ENCODE peak calls at places on chromosomes 6 and 20, in eight cellular contexts. C is B cell; T is activated CD4-positive, CD25-positive, alpha-beta regulatory T cell; L is NCI-H146; Y is cardiac muscle cell; F is mucosa of descending colon; I is bronchial epithelial cell; N is mesenchymal stem cell. R is an unnamed sample.

GRCh38 chr6:129709451-129709908 is 497 bp downstream of the ARHGAP18 start:
- DNase-seq in C (no peak), T (no peak), L (peak), Y (peak), F (peak), I (no peak), N (peak), R (no peak)

GRCh38 chr6:138227316-138227781 is 9.1 kb upstream of the PBOV1 start:
- DNase-seq in C (no peak), T (no peak), L (peak), Y (no peak), F (peak), I (no peak), N (no peak), R (peak)

GRCh38 chr20:22074635-22075034 is 369.2 kb downstream of the PAX1 start:
- DNase-seq in C (no peak), T (no peak), L (no peak), Y (no peak), F (no peak), I (no peak), N (no peak), R (no peak)

GRCh38 chr20:31494131-31494530 is 19.0 kb downstream of the REM1 start:
- DNase-seq in C (no peak), T (no peak), L (no peak), Y (no peak), F (peak), I (peak), N (peak), R (no peak)

GRCh38 chr20:271069-271468 is 13.5 kb downstream of the DEFB132 start:
- DNase-seq in C (no peak), T (no peak), L (no peak), Y (no peak), F (no peak), I (no peak), N (no peak), R (no peak)

GRCh38 chr20:63191400-63191799 is 24.5 kb downstream of the YTHDF1 start:
- DNase-seq in C (no peak), T (no peak), L (no peak), Y (no peak), F (peak), I (peak), N (no peak), R (peak)

GRCh38 chr6:20340459-20340858 is 61.2 kb upstream of the E2F3 start:
- DNase-seq in C (no peak), T (no peak), L (no peak), Y (no peak), F (no peak), I (no peak), N (no peak), R (no peak)

GRCh38 chr6:118980063-118980462 is 45.1 kb upstream of the MCM9 start:
- DNase-seq in C (no peak), T (no peak), L (no peak), Y (no peak), F (no peak), I (peak), N (peak), R (no peak)

GRCh38 chr6:89375427-89375868 is 22.9 kb upstream of the UBE2J1 start:
- DNase-seq in C (peak), T (no peak), L (peak), Y (peak), F (peak), I (peak), N (no peak), R (peak)

GRCh38 chr6:118495639-118496296 is 52.3 kb upstream of the PLN start:
- DNase-seq in C (no peak), T (no peak), L (no peak), Y (no peak), F (no peak), I (peak), N (peak), R (no peak)

GRCh38 chr6:96743496-96743895 is 93.8 kb downstream of the GPR63 start:
- DNase-seq in C (no peak), T (no peak), L (no peak), Y (no peak), F (no peak), I (peak), N (no peak), R (no peak)

GRCh38 chr6:46234156-46234556 is 63.4 kb upstream of the ENPP5 start:
- DNase-seq in C (no peak), T (no peak), L (no peak), Y (no peak), F (no peak), I (no peak), N (no peak), R (no peak)

GRCh38 chr20:43386878-43387277 is 70.8 kb upstream of the SRSF6 start:
- DNase-seq in C (no peak), T (no peak), L (no peak), Y (no peak), F (no peak), I (no peak), N (no peak), R (no peak)

GRCh38 chr6:165245287-165245686 is 64.1 kb downstream of the C6orf118 start:
- DNase-seq in C (no peak), T (no peak), L (no peak), Y (peak), F (no peak), I (peak), N (peak), R (no peak)

GRCh38 chr6:159906400-159906799 is 15.6 kb downstream of the MAS1 start:
- DNase-seq in C (no peak), T (no peak), L (no peak), Y (no peak), F (no peak), I (no peak), N (no peak), R (no peak)

GRCh38 chr6:138107078-138107751 is at the start of gene PERP:
- DNase-seq in C (peak), T (peak), L (peak), Y (peak), F (peak), I (peak), N (peak), R (peak)

GRCh38 chr6:120604510-120604909 is 729.8 kb downstream of the TBC1D32 start:
- DNase-seq in C (no peak), T (no peak), L (no peak), Y (peak), F (no peak), I (no peak), N (no peak), R (peak)

GRCh38 chr6:103672169-103672568 is 1187.5 kb downstream of the HACE1 start:
- DNase-seq in C (no peak), T (no peak), L (no peak), Y (peak), F (no peak), I (peak), N (peak), R (no peak)

GRCh38 chr6:100460650-100461204 is 4.0 kb downstream of the SIM1 start:
- DNase-seq in C (no peak), T (no peak), L (peak), Y (no peak), F (no peak), I (no peak), N (no peak), R (peak)

GRCh38 chr20:4135385-4136077 is 120.2 kb upstream of the RNF24 start:
- DNase-seq in C (no peak), T (no peak), L (no peak), Y (no peak), F (no peak), I (peak), N (peak), R (no peak)

GRCh38 chr20:12837646-12838045 is 171.1 kb upstream of the SPTLC3 start:
- DNase-seq in C (no peak), T (no peak), L (no peak), Y (no peak), F (no peak), I (peak), N (peak), R (no peak)

GRCh38 chr6:139288496-139289040 is 3.2 kb downstream of the TXLNB start:
- DNase-seq in C (no peak), T (no peak), L (no peak), Y (no peak), F (no peak), I (no peak), N (no peak), R (no peak)

GRCh38 chr6:170034294-170034693 is 256.6 kb downstream of the DLL1 start:
- DNase-seq in C (no peak), T (no peak), L (no peak), Y (no peak), F (no peak), I (no peak), N (no peak), R (no peak)

GRCh38 chr6:161168281-161168891 is 105.5 kb downstream of the AGPAT4 start:
- DNase-seq in C (no peak), T (no peak), L (peak), Y (no peak), F (peak), I (peak), N (peak), R (peak)

GRCh38 chr20:35908007-35908406 is 46.3 kb downstream of the SCAND1 start:
- DNase-seq in C (no peak), T (no peak), L (peak), Y (no peak), F (no peak), I (no peak), N (no peak), R (no peak)